ENCODE peak calls at places on chromosomes 4 and X, in six cellular contexts. N is PC-3, M is kidney, Y is fibroblast of pulmonary artery, E is A549, Z is hepatocyte. W is an unnamed sample.

GRCh38 chr4:149784018-149784417 is 31.6 kb downstream of the IQCM start:
- DNase-seq in N (peak), M (no peak), Y (peak), E (no peak), Z (no peak), W (no peak)

GRCh38 chr4:31005037-31005436 is 284.9 kb downstream of the PCDH7 start:
- DNase-seq in N (no peak), M (no peak), Y (no peak), E (no peak), Z (no peak), W (no peak)

GRCh38 chr4:72568959-72569718 is at the start of gene ADAMTS3:
- DNase-seq in N (peak), M (peak), Y (peak), E (peak), Z (peak), W (no peak)

GRCh38 chr4:20462426-20463175 is 210.9 kb downstream of the SLIT2 start:
- DNase-seq in N (peak), M (no peak), Y (no peak), E (no peak), Z (no peak), W (no peak)

GRCh38 chrX:24085133-24085532 is 30.4 kb downstream of the EIF2S3 start:
- DNase-seq in N (no peak), M (no peak), Y (no peak), E (peak), Z (no peak), W (no peak)

GRCh38 chr4:8869002-8869878 is 2.4 kb downstream of the HMX1 start:
- DNase-seq in N (no peak), M (no peak), Y (no peak), E (no peak), Z (no peak), W (no peak)

GRCh38 chrX:16838202-16839066 is 31.7 kb downstream of the RBBP7 start:
- DNase-seq in N (no peak), M (no peak), Y (peak), E (no peak), Z (peak), W (no peak)

GRCh38 chrX:38347136-38347535 is 5.3 kb upstream of the OTC start:
- DNase-seq in N (peak), M (no peak), Y (peak), E (peak), Z (peak), W (no peak)

GRCh38 chr4:5773271-5773555 is 62.2 kb downstream of the EVC start:
- DNase-seq in N (no peak), M (no peak), Y (peak), E (no peak), Z (no peak), W (no peak)

GRCh38 chrX:48306175-48306574 is 50.3 kb downstream of the SSX3 start:
- DNase-seq in N (no peak), M (no peak), Y (no peak), E (peak), Z (no peak), W (no peak)

GRCh38 chr4:8585721-8586161 is 5.5 kb downstream of the GPR78 start:
- DNase-seq in N (no peak), M (peak), Y (no peak), E (no peak), Z (no peak), W (no peak)

GRCh38 chr4:18869166-18869565 is 847.6 kb upstream of the LCORL start:
- DNase-seq in N (no peak), M (no peak), Y (no peak), E (no peak), Z (no peak), W (no peak)

GRCh38 chr4:826508-827208 is 729 bp upstream of the CPLX1 start:
- DNase-seq in N (no peak), M (peak), Y (no peak), E (no peak), Z (peak), W (no peak)

GRCh38 chr4:823761-824460 is 2.0 kb downstream of the CPLX1 start:
- DNase-seq in N (no peak), M (peak), Y (no peak), E (no peak), Z (no peak), W (no peak)

GRCh38 chr4:824461-825062 is 1.4 kb downstream of the CPLX1 start:
- DNase-seq in N (no peak), M (peak), Y (no peak), E (no peak), Z (no peak), W (no peak)

GRCh38 chr4:825969-826330 is at the start of gene CPLX1:
- DNase-seq in N (peak), M (peak), Y (no peak), E (no peak), Z (peak), W (no peak)

DNA sequence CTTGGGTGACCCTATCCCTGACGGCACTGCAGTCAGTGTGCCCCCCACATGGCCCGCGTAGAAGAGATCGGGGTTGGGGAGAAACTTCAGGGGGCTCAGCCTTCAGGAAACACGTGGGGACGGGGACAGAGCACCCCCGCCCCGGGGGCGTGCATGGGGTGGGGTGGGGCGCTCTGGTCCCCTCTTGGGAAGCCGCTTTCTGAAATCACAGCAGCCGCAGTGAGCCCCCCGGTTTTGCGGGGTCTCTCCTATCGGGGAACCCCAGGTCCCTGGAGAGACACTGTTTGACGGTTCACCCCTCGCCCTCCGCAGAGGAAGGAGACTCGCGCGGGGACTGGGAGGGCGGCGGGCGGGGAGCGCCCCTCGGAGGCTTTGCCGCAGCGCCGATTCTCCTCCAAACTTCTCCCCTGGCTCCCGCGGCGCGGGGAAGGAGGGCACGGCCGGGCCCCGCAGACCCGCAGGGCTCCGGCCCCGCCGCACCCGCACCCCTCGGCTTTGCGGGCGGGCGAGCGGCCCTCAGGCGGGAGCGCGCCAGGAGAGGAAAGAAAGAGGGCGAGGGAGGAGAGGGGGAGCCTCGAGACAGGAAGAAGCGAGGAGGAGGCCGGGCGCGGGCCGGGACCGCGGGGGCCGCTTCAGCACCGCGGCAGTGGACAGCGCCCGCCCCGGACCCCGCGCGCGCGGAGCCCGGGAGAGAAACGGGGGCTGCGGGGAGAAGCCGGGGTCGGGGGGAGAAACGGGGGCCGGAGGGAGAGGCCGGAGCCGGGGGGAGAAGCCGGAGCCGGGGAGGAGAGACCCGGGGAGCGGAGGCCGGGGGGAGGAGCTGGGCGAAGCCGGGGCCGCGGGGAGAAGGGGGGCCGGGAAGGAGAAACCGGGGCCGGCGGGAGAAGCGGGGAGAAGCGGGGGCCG is 613 bp downstream of the CPLX1 start:
- DNase-seq in N (no peak), M (peak), Y (peak), E (no peak), Z (peak), W (no peak)
- H3K4me3 ChIP-seq in N (no peak), M (no peak), Y (peak), E (peak), Z (peak), W (peak)

GRCh38 chrX:145178268-145178667 is 69.0 kb upstream of the SPANXN1 start:
- DNase-seq in N (peak), M (no peak), Y (no peak), E (no peak), Z (no peak), W (no peak)
- TF ChIP-seq CTCF in N (peak), M (no peak), Y (no peak), E (no peak), Z (peak), W (no peak)

GRCh38 chr4:169660929-169661328 is 40.6 kb downstream of the CLCN3 start:
- DNase-seq in N (no peak), M (no peak), Y (no peak), E (no peak), Z (no peak), W (no peak)
- H3K4me3 ChIP-seq in N (peak), M (no peak), Y (peak), E (peak), Z (peak), W (peak)

GRCh38 chr4:78923459-78924312 is 15.6 kb downstream of the PAQR3 start:
- DNase-seq in N (no peak), M (no peak), Y (peak), E (peak), Z (peak), W (no peak)
- TF ChIP-seq CTCF in N (peak), M (peak), Y (peak), E (peak), Z (peak), W (peak)

DNA sequence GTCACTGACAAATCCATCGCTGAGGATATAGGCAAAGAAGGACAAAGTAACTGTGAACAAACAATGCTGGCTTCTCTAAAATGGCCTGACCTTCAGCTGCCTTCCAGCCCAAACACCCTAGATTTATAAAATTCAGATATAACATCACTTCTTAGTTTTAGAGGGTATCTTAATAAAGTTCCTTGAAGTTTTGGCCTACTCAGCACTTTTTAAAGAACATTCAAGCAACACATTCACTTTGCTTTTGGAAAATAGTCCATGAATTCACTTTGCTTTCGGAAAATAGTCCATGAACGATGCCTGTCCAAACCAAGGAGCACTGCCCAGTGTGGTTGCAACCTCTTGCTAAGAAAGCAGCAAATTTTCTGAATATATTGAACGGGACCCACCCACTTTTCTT is 55.0 kb upstream of the TFDP3 start:
- DNase-seq in N (no peak), M (no peak), Y (no peak), E (no peak), Z (no peak), W (no peak)
- H3K4me3 ChIP-seq in N (no peak), M (no peak), Y (no peak), E (no peak), Z (no peak), W (no peak)

W was measured in LNCaP clone FGC.